ENCODE peak calls at places on chromosomes 1 and 21, in ten cellular contexts. M, I, U, R, J, Q, H, E, S and K are unnamed samples.

GRCh38 chr1:182460550-182460951 is 10.6 kb downstream of the RGSL1 start:
- DNase-seq in Q (no peak), E (no peak), S (no peak), M (no peak), J (no peak), I (no peak), R (no peak), H (no peak), U (no peak), K (no peak)

GRCh38 chr1:166170075-166170474 is 3.3 kb upstream of the FAM78B start:
- DNase-seq in S (no peak), E (no peak), I (no peak), H (no peak), M (no peak), R (no peak), J (no peak), Q (no peak), U (no peak), K (no peak)

GRCh38 chr21:46626536-46627302 is 8.8 kb upstream of the PRMT2 start:
- DNase-seq in I (peak), E (no peak), Q (no peak), M (no peak), S (no peak), U (no peak), J (no peak), R (peak), H (no peak), K (no peak)

GRCh38 chr21:25911730-25912401 is 177.1 kb downstream of the GABPA start:
- DNase-seq in U (no peak), Q (no peak), R (no peak), M (no peak), S (no peak), J (no peak), I (no peak), E (no peak), H (no peak), K (no peak)

GRCh38 chr1:59570524-59570923 is 244.2 kb upstream of the HOOK1 start:
- DNase-seq in J (no peak), U (peak), E (no peak), M (no peak), H (no peak), Q (no peak), R (peak), S (peak), I (peak), K (peak)

GRCh38 chr1:206690516-206690915 is 5.8 kb downstream of the MAPKAPK2 start:
- DNase-seq in U (no peak), J (no peak), I (no peak), H (no peak), Q (no peak), E (no peak), M (no peak), R (no peak), S (no peak), K (no peak)

GRCh38 chr21:31181089-31181757 is 142.9 kb upstream of the KRTAP19-8 start:
- DNase-seq in J (no peak), R (no peak), I (no peak), H (no peak), Q (no peak), U (no peak), S (no peak), E (no peak), M (no peak), K (no peak)

GRCh38 chr1:88885933-88886332 is 5.4 kb downstream of the GTF2B start:
- DNase-seq in R (no peak), Q (no peak), E (no peak), I (no peak), M (no peak), H (no peak), U (no peak), S (no peak), J (no peak), K (no peak)

GRCh38 chr1:12556368-12556930 is 61.6 kb downstream of the DHRS3 start:
- DNase-seq in Q (peak), M (no peak), E (peak), U (no peak), S (no peak), R (no peak), I (no peak), H (peak), J (peak), K (peak)

GRCh38 chr1:156004843-156005593 is 15.7 kb downstream of the SSR2 start:
- DNase-seq in I (peak), E (no peak), S (peak), J (no peak), U (no peak), Q (no peak), H (no peak), M (no peak), R (peak), K (no peak)

GRCh38 chr1:160169553-160170399 is 18.4 kb downstream of the ATP1A4 start:
- DNase-seq in Q (no peak), I (no peak), R (no peak), E (no peak), U (no peak), S (peak), H (no peak), M (no peak), J (no peak), K (no peak)

GRCh38 chr1:41830711-41831110 is 88.0 kb downstream of the HIVEP3 start:
- DNase-seq in Q (no peak), M (peak), H (no peak), I (no peak), E (no peak), R (no peak), S (no peak), J (no peak), U (no peak), K (no peak)

GRCh38 chr1:214330715-214331114 is 49.8 kb downstream of the SMYD2 start:
- DNase-seq in U (no peak), S (no peak), I (no peak), E (no peak), M (no peak), J (no peak), H (no peak), Q (no peak), R (no peak), K (no peak)

GRCh38 chr1:67493148-67493547 is 62.9 kb upstream of the SERBP1 start:
- DNase-seq in I (no peak), U (no peak), R (no peak), H (no peak), J (no peak), Q (no peak), E (no peak), S (no peak), M (no peak), K (no peak)

GRCh38 chr1:23628951-23629387 is 62.6 kb upstream of the RPL11 start:
- DNase-seq in H (no peak), R (no peak), Q (no peak), M (no peak), U (no peak), I (no peak), J (no peak), S (no peak), E (no peak), K (no peak)

GRCh38 chr1:116919802-116920201 is 10.1 kb downstream of the PTGFRN start:
- DNase-seq in I (no peak), E (no peak), R (no peak), H (no peak), M (no peak), S (no peak), J (no peak), Q (no peak), U (no peak), K (no peak)

GRCh38 chr1:50147451-50147850 is 38.7 kb downstream of the ELAVL4 start:
- DNase-seq in U (no peak), R (no peak), E (no peak), M (no peak), I (no peak), Q (no peak), J (no peak), S (no peak), H (no peak), K (no peak)

GRCh38 chr1:175222296-175222938 is 29.8 kb upstream of the KIAA0040 start:
- DNase-seq in I (no peak), S (no peak), R (no peak), H (no peak), E (no peak), J (no peak), Q (no peak), U (no peak), M (no peak), K (no peak)

GRCh38 chr1:247376659-247377058 is 39.3 kb upstream of the NLRP3 start:
- DNase-seq in I (no peak), J (no peak), S (no peak), U (no peak), Q (no peak), R (no peak), M (no peak), E (no peak), H (no peak), K (no peak)

GRCh38 chr1:6275826-6276764 is 15.2 kb upstream of the GPR153 start:
- DNase-seq in U (no peak), I (no peak), J (peak), Q (peak), M (no peak), H (peak), E (peak), R (no peak), S (no peak), K (peak)

GRCh38 chr1:19664453-19665043 is at the start of gene HTR6:
- DNase-seq in U (no peak), J (peak), Q (no peak), S (no peak), E (no peak), R (peak), H (peak), M (no peak), I (no peak), K (no peak)

GRCh38 chr1:40302475-40302874 is 14.6 kb downstream of the COL9A2 start:
- DNase-seq in E (no peak), R (no peak), U (no peak), I (no peak), J (no peak), Q (no peak), H (no peak), S (no peak), M (no peak), K (no peak)

GRCh38 chr1:41241748-41242644 is at the start of gene SCMH1:
- DNase-seq in M (no peak), J (peak), I (peak), U (peak), S (peak), E (no peak), Q (no peak), R (peak), H (peak), K (no peak)

GRCh38 chr1:2227341-2228156 is 570 bp upstream of the SKI start:
- DNase-seq in H (peak), E (peak), M (peak), U (peak), I (peak), R (peak), Q (peak), S (peak), J (peak), K (peak)

GRCh38 chr1:100414693-100415092 is 62.4 kb downstream of the CDC14A start:
- DNase-seq in U (no peak), E (no peak), S (no peak), H (no peak), R (peak), Q (no peak), J (no peak), M (no peak), I (peak), K (no peak)